ENCODE peak calls at places on chromosome 5, in four cellular contexts. N is tibial artery; Q is Panc1; O is CD8-positive, alpha-beta T cell. R is an unnamed sample.
A peak's percentile ranks its signal among the peaks of the same experiment; 100 is the strongest.

GRCh38 chr5:107858324-107858723 is 187.6 kb upstream of the EFNA5 start:
- DNase-seq in O (no peak), N (no peak), Q (no peak), R (no peak)

GRCh38 chr5:139038618-139039305 is 159.4 kb downstream of the SIL1 start:
- DNase-seq in O (no peak), N (no peak), Q (no peak), R (no peak)

GRCh38 chr5:139177809-139178581 is 20.2 kb downstream of the SIL1 start:
- DNase-seq in N (peak; percentile 44), Q (no peak), O (no peak), R (peak; percentile 68)

GRCh38 chr5:119396265-119396664 is 40.4 kb downstream of the TNFAIP8 start:
- DNase-seq in N (no peak), O (no peak), Q (no peak), R (no peak)

GRCh38 chr5:80502795-80503194 is 14.9 kb downstream of the FAM151B start:
- DNase-seq in Q (no peak), N (no peak), O (no peak), R (no peak)

GRCh38 chr5:178214160-178214803 is 9.9 kb downstream of the HNRNPAB start:
- DNase-seq in N (no peak), O (no peak), Q (no peak), R (no peak)

GRCh38 chr5:168282120-168282519 is 9.3 kb upstream of the WWC1 start:
- DNase-seq in O (no peak), N (no peak), Q (no peak), R (no peak)

GRCh38 chr5:124528838-124529237 is 217.6 kb downstream of the ZNF608 start:
- DNase-seq in O (no peak), N (no peak), Q (no peak), R (no peak)

GRCh38 chr5:53826503-53826902 is 266.1 kb downstream of the NDUFS4 start:
- DNase-seq in O (no peak), N (no peak), Q (no peak), R (no peak)

GRCh38 chr5:55276771-55277170 is 30.7 kb downstream of the DHX29 start:
- DNase-seq in O (no peak), N (no peak), Q (no peak), R (no peak)

GRCh38 chr5:147743012-147743411 is 39.5 kb downstream of the JAKMIP2 start:
- DNase-seq in Q (no peak), N (no peak), O (no peak), R (no peak)

GRCh38 chr5:103473725-103474124 is 88.9 kb downstream of the NUDT12 start:
- DNase-seq in Q (no peak), N (peak; percentile 26), O (no peak), R (no peak)

GRCh38 chr5:143338658-143339366 is 64.7 kb downstream of the NR3C1 start:
- DNase-seq in N (no peak), Q (no peak), O (no peak), R (no peak)

GRCh38 chr5:32531885-32532520 is 53.4 kb upstream of the SUB1 start:
- DNase-seq in Q (peak; percentile 60), O (peak; percentile 10), N (no peak), R (no peak)

GRCh38 chr5:17426104-17426739 is 71.8 kb upstream of the TAF11L2 start:
- DNase-seq in N (no peak), O (no peak), Q (no peak), R (no peak)

GRCh38 chr5:107553063-107553676 is 117.6 kb downstream of the EFNA5 start:
- DNase-seq in N (no peak), Q (no peak), O (no peak), R (no peak)

GRCh38 chr5:73447234-73448071 is 1.1 kb downstream of the FOXD1 start:
- DNase-seq in Q (no peak), N (no peak), O (peak; percentile 13), R (no peak)

GRCh38 chr5:10621837-10622236 is 58.0 kb downstream of the ANKRD33B start:
- DNase-seq in O (no peak), Q (no peak), N (no peak), R (no peak)

GRCh38 chr5:176658007-176658599 is 10.8 kb downstream of the TSPAN17 start:
- DNase-seq in O (peak; percentile 41), Q (peak; percentile 41), N (peak; percentile 82), R (peak; percentile 60)

GRCh38 chr5:141326088-141326854 is 4.0 kb upstream of the PCDHGA1 start:
- DNase-seq in O (peak; percentile 54), Q (no peak), N (peak; percentile 52), R (peak; percentile 74)

GRCh38 chr5:97986069-97986468 is 787.4 kb upstream of the RGMB start:
- DNase-seq in Q (peak; percentile 39), N (no peak), O (no peak), R (no peak)

GRCh38 chr5:84113246-84114118 is 271.2 kb downstream of the EDIL3 start:
- DNase-seq in Q (no peak), N (no peak), O (no peak), R (no peak)

GRCh38 chr5:157290981-157291711 is 25.2 kb downstream of the CYFIP2 start:
- DNase-seq in Q (no peak), O (no peak), N (no peak), R (no peak)

GRCh38 chr5:37721447-37721871 is 118.4 kb downstream of the GDNF start:
- DNase-seq in N (no peak), Q (no peak), O (no peak), R (no peak)

GRCh38 chr5:115246361-115246991 is 16.2 kb downstream of the PGGT1B start:
- DNase-seq in N (no peak), Q (no peak), O (no peak), R (no peak)

GRCh38 chr5:141507387-141508091 is 18.7 kb downstream of the PCDHGC5 start:
- DNase-seq in Q (no peak), O (no peak), N (peak; percentile 65), R (peak; percentile 61)

GRCh38 chr5:150448960-150449490 is 514 bp downstream of the RPS14 start:
- DNase-seq in Q (no peak), N (no peak), O (no peak), R (no peak)

GRCh38 chr5:64930672-64931318 is 162.1 kb downstream of the CWC27 start:
- DNase-seq in N (no peak), Q (no peak), O (no peak), R (no peak)

GRCh38 chr5:139985733-139986132 is 57.4 kb downstream of the NRG2 start:
- DNase-seq in O (no peak), Q (peak; percentile 89), N (no peak), R (peak; percentile 22)

GRCh38 chr5:98735806-98736507 is 37.5 kb upstream of the RGMB start:
- DNase-seq in O (no peak), N (no peak), Q (no peak), R (no peak)

GRCh38 chr5:132219289-132219970 is 8.2 kb downstream of the P4HA2 start:
- DNase-seq in O (no peak), Q (no peak), N (no peak), R (no peak)

GRCh38 chr5:108430931-108431608 is 49.2 kb upstream of the FBXL17 start:
- DNase-seq in Q (no peak), N (no peak), O (no peak), R (no peak)

GRCh38 chr5:116455061-116455460 is 119.6 kb downstream of the SEMA6A start:
- DNase-seq in N (no peak), O (no peak), Q (no peak), R (no peak)

GRCh38 chr5:83036991-83037390 is 40.2 kb downstream of the TMEM167A start:
- DNase-seq in O (no peak), Q (no peak), N (no peak), R (no peak)

GRCh38 chr5:40791715-40792139 is 6.4 kb downstream of the PRKAA1 start:
- DNase-seq in Q (no peak), O (no peak), N (no peak), R (no peak)

GRCh38 chr5:130037905-130038304 is 133.6 kb downstream of the CHSY3 start:
- DNase-seq in O (no peak), Q (no peak), N (no peak), R (no peak)

GRCh38 chr5:33890147-33890546 is 1.6 kb downstream of the ADAMTS12 start:
- DNase-seq in Q (no peak), O (no peak), N (no peak), R (no peak)

GRCh38 chr5:144405986-144406385 is 235.3 kb downstream of the KCTD16 start:
- DNase-seq in O (no peak), N (no peak), Q (no peak), R (no peak)

GRCh38 chr5:94113-94892 is 2.3 kb downstream of the PLEKHG4B start:
- DNase-seq in N (no peak), Q (no peak), O (no peak), R (no peak)

GRCh38 chr5:172571892-172572291 is 69.2 kb upstream of the NEURL1B start:
- DNase-seq in Q (no peak), O (no peak), N (no peak), R (no peak)
- H3K27me3 ChIP-seq in Q (no peaks in the 10 kb centered on the region), O (no peaks in the 10 kb centered on the region), N (no peaks in the 10 kb centered on the region), R (no peaks in the 10 kb centered on the region)

GRCh38 chr5:77531297-77531696 is 39.2 kb upstream of the WDR41 start:
- DNase-seq in O (no peak), N (no peak), Q (no peak), R (no peak)
- H3K27me3 ChIP-seq in O (no peaks in the 10 kb centered on the region), N (no peaks in the 10 kb centered on the region), Q (peaks cover 35% of the 10 kb centered on the region), R (peaks cover 22% of the 10 kb centered on the region)

DNA sequence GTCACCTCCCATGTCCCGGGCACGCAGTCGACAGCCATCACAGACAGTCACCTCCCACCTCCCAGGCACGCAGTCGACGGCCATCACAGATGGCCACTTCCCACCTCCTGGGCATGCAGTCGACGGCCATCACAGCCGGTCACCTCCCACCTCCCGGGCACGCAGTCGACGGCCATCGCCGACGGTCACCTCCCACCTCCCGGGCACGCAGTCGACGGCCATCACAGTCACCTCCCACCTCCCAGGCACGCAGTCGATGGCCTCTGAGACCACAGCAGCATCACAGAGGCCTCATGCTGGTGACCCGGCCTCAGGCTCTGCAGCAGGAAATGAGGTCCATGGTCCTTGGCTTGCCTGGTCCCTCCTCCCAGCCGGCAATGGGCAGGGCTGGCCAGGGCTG is 5.5 kb upstream of the SLC6A19 start:
- DNase-seq in N (no peak), O (no peak), Q (no peak), R (no peak)
- H3K27me3 ChIP-seq in N (no peaks in the 10 kb centered on the region), O (peaks cover under 1% of the 10 kb centered on the region), Q (peaks cover 4% of the 10 kb centered on the region), R (peaks cover 77% of the 10 kb centered on the region)

GRCh38 chr5:67243349-67243748 is 46.8 kb upstream of the CD180 start:
- DNase-seq in N (no peak), Q (no peak), O (no peak), R (no peak)

GRCh38 chr5:67244345-67244793 is 47.8 kb upstream of the CD180 start:
- DNase-seq in O (no peak), Q (no peak), N (no peak), R (no peak)

GRCh38 chr5:67245259-67245846 is 48.8 kb upstream of the CD180 start:
- DNase-seq in N (no peak), O (no peak), Q (no peak), R (no peak)

GRCh38 chr5:67246108-67246507 is 49.5 kb upstream of the CD180 start:
- DNase-seq in O (no peak), N (no peak), Q (peak; percentile 17), R (no peak)

DNA sequence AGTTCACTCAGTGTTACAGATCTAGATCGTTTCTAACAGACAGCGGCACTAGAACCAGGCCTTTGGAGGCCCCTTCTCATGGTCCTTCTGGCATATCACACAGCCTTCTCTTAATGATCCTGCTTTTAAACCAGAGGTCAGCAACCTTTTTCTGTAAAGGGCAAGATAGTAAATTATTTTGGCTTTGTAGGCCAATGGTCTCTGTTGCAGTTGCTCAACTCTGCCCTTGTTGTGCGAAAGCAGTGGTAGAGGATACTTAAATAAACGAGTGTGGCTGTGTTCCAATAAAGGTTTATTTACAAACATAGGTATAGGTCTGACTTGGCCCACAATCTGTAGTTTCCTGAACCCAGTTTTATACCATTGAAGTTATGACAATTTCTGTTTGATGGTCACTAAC is 47.3 kb upstream of the CD180 start:
- DNase-seq in Q (no peak), O (no peak), N (no peak), R (no peak)
- H3K27me3 ChIP-seq in Q (no peaks in the 10 kb centered on the region), O (no peaks in the 10 kb centered on the region), N (no peaks in the 10 kb centered on the region), R (no peaks in the 10 kb centered on the region)

R was measured in left ventricle myocardium inferior.